ENCODE peak calls at places on chromosomes 1 and 21, in five cellular contexts. One of them, this sample, is unnamed.
A peak's percentile ranks its signal among the peaks of the same experiment; 100 is the strongest.

GRCh38 chr1:90782046-90782445 is 64.9 kb upstream of the BARHL2 start:
- DNase-seq in posterior cingulate gyrus: no peak
- DNase-seq in bronchial epithelial cell: no peak
- DNase-seq in occipital lobe: no peak
- DNase-seq in mesenchymal stem cell: no peak
- DNase-seq in this sample: no peak

GRCh38 chr1:38418195-38419030 is 371.8 kb upstream of the POU3F1 start:
- DNase-seq in posterior cingulate gyrus: peak; percentile 39
- DNase-seq in mesenchymal stem cell: no peak
- DNase-seq in bronchial epithelial cell: no peak
- DNase-seq in occipital lobe: no peak
- DNase-seq in this sample: peak; percentile 13

GRCh38 chr1:181190362-181191035 is 102.0 kb downstream of the IER5 start:
- DNase-seq in posterior cingulate gyrus: no peak
- DNase-seq in mesenchymal stem cell: no peak
- DNase-seq in occipital lobe: no peak
- DNase-seq in bronchial epithelial cell: no peak
- DNase-seq in this sample: no peak

GRCh38 chr1:37817481-37817880 is 9.5 kb upstream of the YRDC start:
- DNase-seq in occipital lobe: peak; percentile 13
- DNase-seq in bronchial epithelial cell: peak; percentile 13
- DNase-seq in mesenchymal stem cell: peak; percentile 60
- DNase-seq in posterior cingulate gyrus: peak; percentile 74
- DNase-seq in this sample: no peak

GRCh38 chr1:32464716-32465540 is at the start of gene ZBTB8B:
- DNase-seq in posterior cingulate gyrus: peak; percentile 97
- DNase-seq in occipital lobe: peak; percentile 86
- DNase-seq in mesenchymal stem cell: peak; percentile 39
- DNase-seq in bronchial epithelial cell: peak; percentile 35
- DNase-seq in this sample: peak; percentile 59

GRCh38 chr1:26161408-26162219 is 2.7 kb downstream of the FAM110D start:
- DNase-seq in posterior cingulate gyrus: peak; percentile 91
- DNase-seq in occipital lobe: peak; percentile 41
- DNase-seq in mesenchymal stem cell: peak; percentile 71
- DNase-seq in bronchial epithelial cell: no peak
- DNase-seq in this sample: peak; percentile 61

GRCh38 chr1:183569141-183569540 is 21.1 kb downstream of the NCF2 start:
- DNase-seq in mesenchymal stem cell: no peak
- DNase-seq in bronchial epithelial cell: peak; percentile 95
- DNase-seq in posterior cingulate gyrus: no peak
- DNase-seq in occipital lobe: no peak
- DNase-seq in this sample: no peak

GRCh38 chr1:173329747-173330146 is 122.6 kb upstream of the TNFSF4 start:
- DNase-seq in occipital lobe: no peak
- DNase-seq in mesenchymal stem cell: peak; percentile 60
- DNase-seq in bronchial epithelial cell: no peak
- DNase-seq in posterior cingulate gyrus: no peak
- DNase-seq in this sample: no peak

GRCh38 chr1:211734791-211735190 is 59.4 kb upstream of the NEK2 start:
- DNase-seq in occipital lobe: no peak
- DNase-seq in posterior cingulate gyrus: no peak
- DNase-seq in mesenchymal stem cell: no peak
- DNase-seq in bronchial epithelial cell: peak; percentile 39
- DNase-seq in this sample: no peak

GRCh38 chr21:45404726-45405270 is at the start of gene COL18A1:
- DNase-seq in posterior cingulate gyrus: no peak
- DNase-seq in occipital lobe: no peak
- DNase-seq in bronchial epithelial cell: no peak
- DNase-seq in mesenchymal stem cell: peak; percentile 64
- DNase-seq in this sample: no peak

GRCh38 chr1:56068908-56069307 is 510.5 kb downstream of the PLPP3 start:
- DNase-seq in mesenchymal stem cell: no peak
- DNase-seq in posterior cingulate gyrus: no peak
- DNase-seq in occipital lobe: no peak
- DNase-seq in bronchial epithelial cell: peak; percentile 75
- DNase-seq in this sample: no peak

GRCh38 chr1:117045644-117046043 is 14.5 kb upstream of the TTF2 start:
- DNase-seq in posterior cingulate gyrus: no peak
- DNase-seq in bronchial epithelial cell: no peak
- DNase-seq in mesenchymal stem cell: no peak
- DNase-seq in occipital lobe: no peak
- DNase-seq in this sample: no peak

GRCh38 chr1:42669936-42670335 is 11.7 kb downstream of the PPIH start:
- DNase-seq in posterior cingulate gyrus: no peak
- DNase-seq in occipital lobe: no peak
- DNase-seq in mesenchymal stem cell: no peak
- DNase-seq in bronchial epithelial cell: no peak
- DNase-seq in this sample: no peak